ENCODE peak calls at places on chromosomes 5 and 9, in nine cellular contexts. J, P, L, S, T, Z, U, C and M are unnamed samples.

GRCh38 chr5:54867310-54867944 is 118.0 kb downstream of the ESM1 start:
- DNase-seq in J (no peak), C (peak), P (peak), Z (peak), S (peak), L (no peak), U (peak), T (no peak), M (no peak)

GRCh38 chr9:31334837-31335528 is 1049.5 kb upstream of the ACO1 start:
- DNase-seq in U (no peak), L (peak), T (no peak), C (no peak), S (no peak), P (no peak), Z (no peak), J (no peak), M (no peak)

GRCh38 chr9:114681594-114682332 is at the start of gene TEX48:
- DNase-seq in T (peak), P (peak), L (no peak), C (peak), Z (peak), S (peak), U (peak), J (no peak), M (peak)

GRCh38 chr5:134122530-134122929 is 8.0 kb downstream of the TCF7 start:
- DNase-seq in L (no peak), U (no peak), J (no peak), S (no peak), T (no peak), Z (peak), P (peak), C (no peak), M (no peak)

GRCh38 chr9:133387680-133388079 is 11.5 kb downstream of the STKLD1 start:
- DNase-seq in S (no peak), C (no peak), U (no peak), P (no peak), Z (no peak), T (no peak), L (no peak), J (no peak), M (no peak)

GRCh38 chr9:99040254-99040653 is 64.7 kb upstream of the TGFBR1 start:
- DNase-seq in T (no peak), J (no peak), C (no peak), L (no peak), U (peak), P (no peak), S (no peak), Z (no peak), M (no peak)

GRCh38 chr5:14483504-14484157 is 98.0 kb upstream of the OTULINL start:
- DNase-seq in C (no peak), T (no peak), J (no peak), L (no peak), P (peak), S (peak), U (no peak), Z (no peak), M (no peak)

GRCh38 chr5:149345892-149346222 is 558 bp downstream of the GRPEL2 start:
- DNase-seq in C (peak), J (no peak), T (no peak), U (peak), S (no peak), Z (peak), P (no peak), L (no peak), M (no peak)

GRCh38 chr5:180222056-180222455 is 13.0 kb upstream of the RASGEF1C start:
- DNase-seq in S (no peak), P (no peak), U (no peak), J (no peak), L (no peak), Z (no peak), T (no peak), C (no peak), M (no peak)

GRCh38 chr9:89731262-89731980 is 126.6 kb downstream of the GADD45G start:
- DNase-seq in J (no peak), P (no peak), Z (no peak), L (no peak), C (no peak), S (no peak), T (no peak), U (no peak), M (no peak)

GRCh38 chr5:14359069-14360043 is 216.2 kb downstream of the TRIO start:
- DNase-seq in L (no peak), P (no peak), Z (no peak), S (no peak), U (no peak), C (no peak), T (no peak), J (no peak), M (no peak)

DNA sequence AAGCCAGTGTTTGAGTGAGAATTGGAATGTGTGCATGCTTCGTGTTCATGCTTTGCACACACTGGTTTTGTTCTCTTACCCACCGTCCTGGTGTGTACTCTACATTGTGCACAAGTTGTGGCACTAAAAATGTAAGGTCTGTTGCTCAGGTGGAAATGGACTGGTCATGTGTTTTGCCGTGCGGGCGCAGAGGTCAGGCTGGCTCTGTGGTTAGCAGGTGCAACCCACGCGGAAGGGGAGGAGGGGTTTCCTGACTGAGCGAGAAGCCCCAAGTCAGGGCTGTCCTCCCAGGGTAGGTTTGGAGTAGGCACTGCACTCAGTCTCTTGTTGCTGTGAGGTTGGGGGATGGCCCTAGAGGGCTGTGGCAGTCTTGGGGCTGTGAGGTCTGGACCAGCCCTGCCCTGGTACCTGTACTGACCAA is 86.6 kb downstream of the EHMT1 start:
- DNase-seq in L (no peak), S (no peak), U (no peak), C (no peak), J (no peak), Z (peak), P (no peak), T (no peak), M (no peak)
- H3K4me3 ChIP-seq in L (no peak), S (no peak), U (no peak), C (no peak), J (no peak), Z (peak), P (no peak), T (no peak), M (no peak)

GRCh38 chr5:85293139-85293785 is 908.6 kb upstream of the EDIL3 start:
- DNase-seq in J (no peak), C (no peak), S (no peak), P (peak), Z (no peak), T (no peak), U (no peak), L (no peak), M (peak)
- H3K4me3 ChIP-seq in J (peak), C (no peak), S (peak), P (peak), Z (no peak), T (peak), U (no peak), L (peak), M (peak)

GRCh38 chr5:88890070-88890781 is 7.2 kb upstream of the MEF2C start:
- DNase-seq in J (no peak), U (no peak), Z (no peak), S (no peak), L (no peak), P (no peak), C (no peak), T (no peak), M (no peak)

GRCh38 chr5:88889165-88890069 is 6.4 kb upstream of the MEF2C start:
- DNase-seq in U (peak), J (no peak), L (peak), P (no peak), T (peak), Z (peak), C (peak), S (peak), M (peak)

GRCh38 chr5:88888291-88888690 is 5.3 kb upstream of the MEF2C start:
- DNase-seq in P (no peak), S (no peak), U (no peak), J (no peak), Z (no peak), L (no peak), T (no peak), C (no peak), M (no peak)

GRCh38 chr5:88886756-88887741 is 4.1 kb upstream of the MEF2C start:
- DNase-seq in C (no peak), J (no peak), U (no peak), P (no peak), Z (peak), T (no peak), L (no peak), S (no peak), M (peak)

DNA sequence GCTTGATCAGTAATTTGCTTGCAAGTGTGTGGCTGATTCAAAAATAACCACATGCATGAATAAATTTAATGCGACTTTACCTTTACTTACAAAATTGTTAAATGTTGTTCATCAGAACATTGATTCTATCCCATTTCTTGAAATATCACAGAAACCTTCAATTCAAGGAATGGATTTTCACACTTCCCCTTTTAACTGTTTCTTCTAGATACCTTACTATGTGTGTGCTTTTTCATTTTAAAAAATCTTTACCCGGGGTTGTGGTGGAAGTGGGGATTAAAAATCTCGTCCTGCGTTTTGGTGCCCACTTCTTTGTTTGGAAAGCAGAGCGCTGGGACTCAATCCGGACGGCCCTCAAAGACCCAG is 5.8 kb upstream of the MEF2C start:
- DNase-seq in P (no peak), Z (no peak), L (no peak), T (no peak), C (no peak), J (no peak), U (no peak), S (no peak), M (no peak)
- H3K4me3 ChIP-seq in P (no peak), Z (peak), L (peak), T (peak), C (peak), J (peak), U (peak), S (no peak), M (peak)

DNA sequence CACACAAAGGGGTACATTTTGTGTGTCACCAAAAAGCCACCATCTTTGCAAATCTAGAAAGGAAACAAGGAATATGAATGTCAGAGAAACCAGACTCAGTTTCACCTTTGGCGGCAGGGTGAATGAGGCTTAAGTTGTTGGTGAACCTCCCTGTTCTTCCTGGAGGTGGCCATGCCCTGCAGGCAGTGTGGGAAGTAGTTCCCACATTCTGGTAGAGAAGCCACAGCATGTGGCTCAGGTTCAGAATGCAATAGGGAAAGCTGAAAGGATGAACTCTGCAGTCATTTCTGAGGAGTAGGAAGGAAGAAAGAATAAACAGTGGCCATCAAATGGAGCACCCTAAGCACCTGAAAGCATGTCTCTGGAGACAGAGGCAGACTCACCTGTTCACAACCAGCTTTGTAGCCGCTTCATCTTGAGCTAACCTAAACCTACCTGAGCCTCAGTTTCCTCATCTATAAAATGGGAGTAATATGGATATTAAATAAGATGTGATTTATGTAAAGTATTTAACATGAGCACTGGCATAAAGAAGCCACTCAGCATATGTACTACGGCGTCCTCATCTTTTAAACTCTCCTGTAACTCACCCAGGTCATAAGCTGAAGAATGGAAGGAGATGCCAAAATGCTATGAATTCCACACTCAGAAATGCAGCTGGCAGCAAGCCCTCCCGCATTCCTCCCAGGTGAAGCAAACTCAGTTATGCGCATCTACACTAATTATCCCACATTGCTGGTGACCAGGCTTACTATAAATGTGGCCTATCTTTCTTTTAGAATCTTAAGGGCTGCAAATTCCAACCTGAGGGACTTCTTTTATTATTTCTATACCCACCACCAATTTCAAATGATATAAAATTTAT is 86.0 kb downstream of the ZNF608 start:
- DNase-seq in U (peak), C (peak), J (no peak), T (no peak), P (no peak), L (no peak), Z (no peak), S (no peak), M (peak)
- H3K4me3 ChIP-seq in U (peak), C (no peak), J (no peak), T (no peak), P (no peak), L (no peak), Z (no peak), S (no peak), M (no peak)

GRCh38 chr9:136512651-136513066 is 29.8 kb upstream of the SEC16A start:
- DNase-seq in J (no peak), L (no peak), S (peak), Z (no peak), C (no peak), U (no peak), T (no peak), P (no peak), M (no peak)
- H3K4me3 ChIP-seq in J (no peak), L (no peak), S (no peak), Z (no peak), C (no peak), U (no peak), T (peak), P (no peak), M (no peak)

GRCh38 chr5:108910627-108911026 is 162.9 kb downstream of the FER start:
- DNase-seq in L (no peak), U (no peak), P (no peak), C (no peak), T (no peak), Z (no peak), S (no peak), J (no peak), M (no peak)

GRCh38 chr5:108900668-108901067 is 153.0 kb downstream of the FER start:
- DNase-seq in J (no peak), T (no peak), L (no peak), P (no peak), C (no peak), U (no peak), S (no peak), Z (no peak), M (no peak)

GRCh38 chr5:108911055-108911454 is 163.4 kb downstream of the FER start:
- DNase-seq in T (no peak), J (no peak), L (no peak), C (no peak), S (no peak), P (no peak), Z (no peak), U (no peak), M (no peak)

GRCh38 chr5:108905818-108906217 is 158.1 kb downstream of the FER start:
- DNase-seq in U (no peak), Z (no peak), L (no peak), S (no peak), C (peak), T (no peak), P (no peak), J (no peak), M (no peak)
- H3K4me3 ChIP-seq in U (no peak), Z (no peak), L (no peak), S (no peak), C (no peak), T (no peak), P (no peak), J (no peak), M (no peak)

GRCh38 chr9:137317021-137317978 is 15.2 kb upstream of the NRARP start:
- DNase-seq in L (peak), P (no peak), J (no peak), Z (no peak), U (peak), S (peak), T (no peak), C (no peak), M (no peak)

GRCh38 chr9:137313956-137314560 is 12.0 kb upstream of the NRARP start:
- DNase-seq in P (no peak), J (no peak), T (no peak), L (peak), S (peak), Z (no peak), U (peak), C (no peak), M (no peak)

GRCh38 chr9:137314561-137315560 is 12.8 kb upstream of the NRARP start:
- DNase-seq in C (no peak), J (no peak), P (no peak), U (peak), S (peak), L (peak), T (no peak), Z (no peak), M (no peak)

GRCh38 chr9:137316012-137316981 is 14.2 kb upstream of the NRARP start:
- DNase-seq in S (peak), P (peak), C (no peak), U (peak), Z (peak), T (no peak), J (no peak), L (peak), M (no peak)

GRCh38 chr9:137315581-137316011 is 13.5 kb upstream of the NRARP start:
- DNase-seq in J (no peak), P (no peak), Z (no peak), L (peak), S (no peak), T (no peak), C (no peak), U (no peak), M (no peak)
- H3K4me3 ChIP-seq in J (no peak), P (peak), Z (no peak), L (no peak), S (peak), T (no peak), C (no peak), U (peak), M (no peak)